ENCODE peak calls at places on chromosomes 1 and 21, in four cellular contexts. E is fibroblast of lung, U is A673, K is adrenal gland. Z is an unnamed sample.

GRCh38 chr1:38497921-38498320 is 361.7 kb downstream of the RRAGC start:
- DNase-seq in U (no peak), E (no peak), K (no peak), Z (no peak)

GRCh38 chr1:223023863-223024262 is 119.2 kb downstream of the TLR5 start:
- DNase-seq in E (no peak), U (no peak), K (no peak), Z (no peak)

GRCh38 chr1:185016880-185017279 is 28.5 kb upstream of the RNF2 start:
- DNase-seq in E (no peak), K (no peak), U (no peak), Z (no peak)

GRCh38 chr1:16014509-16015482 is 3.0 kb downstream of the HSPB7 start:
- DNase-seq in K (peak), U (no peak), E (no peak), Z (no peak)

GRCh38 chr1:234206651-234207284 is 166.5 kb upstream of the COA6 start:
- DNase-seq in E (peak), U (no peak), K (peak), Z (peak)

GRCh38 chr1:77900687-77901293 is 12.4 kb downstream of the NEXN start:
- DNase-seq in K (no peak), U (peak), E (peak), Z (peak)

GRCh38 chr1:175221548-175222175 is 29.1 kb upstream of the KIAA0040 start:
- DNase-seq in E (peak), K (no peak), U (no peak), Z (no peak)

GRCh38 chr21:44593598-44594405 is 1.5 kb upstream of the KRTAP10-6 start:
- DNase-seq in K (no peak), E (no peak), U (no peak), Z (no peak)

GRCh38 chr1:150528196-150528595 is 12.6 kb downstream of the FALEC start:
- DNase-seq in E (no peak), K (no peak), U (no peak), Z (no peak)

GRCh38 chr1:160376525-160377131 is 9.8 kb downstream of the NHLH1 start:
- DNase-seq in E (peak), U (peak), K (peak), Z (no peak)

GRCh38 chr1:160374291-160374690 is 7.4 kb downstream of the NHLH1 start:
- DNase-seq in K (no peak), E (no peak), U (no peak), Z (no peak)

GRCh38 chr1:160373696-160374095 is 6.8 kb downstream of the NHLH1 start:
- DNase-seq in E (no peak), U (no peak), K (no peak), Z (no peak)

GRCh38 chr1:160375788-160376524 is 9.1 kb downstream of the NHLH1 start:
- DNase-seq in U (peak), K (no peak), E (no peak), Z (no peak)

GRCh38 chr1:160374701-160375443 is 8.0 kb downstream of the NHLH1 start:
- DNase-seq in K (no peak), E (no peak), U (peak), Z (no peak)
- H3K4me3 ChIP-seq in K (no peak), E (no peak), U (no peak), Z (no peak)

DNA sequence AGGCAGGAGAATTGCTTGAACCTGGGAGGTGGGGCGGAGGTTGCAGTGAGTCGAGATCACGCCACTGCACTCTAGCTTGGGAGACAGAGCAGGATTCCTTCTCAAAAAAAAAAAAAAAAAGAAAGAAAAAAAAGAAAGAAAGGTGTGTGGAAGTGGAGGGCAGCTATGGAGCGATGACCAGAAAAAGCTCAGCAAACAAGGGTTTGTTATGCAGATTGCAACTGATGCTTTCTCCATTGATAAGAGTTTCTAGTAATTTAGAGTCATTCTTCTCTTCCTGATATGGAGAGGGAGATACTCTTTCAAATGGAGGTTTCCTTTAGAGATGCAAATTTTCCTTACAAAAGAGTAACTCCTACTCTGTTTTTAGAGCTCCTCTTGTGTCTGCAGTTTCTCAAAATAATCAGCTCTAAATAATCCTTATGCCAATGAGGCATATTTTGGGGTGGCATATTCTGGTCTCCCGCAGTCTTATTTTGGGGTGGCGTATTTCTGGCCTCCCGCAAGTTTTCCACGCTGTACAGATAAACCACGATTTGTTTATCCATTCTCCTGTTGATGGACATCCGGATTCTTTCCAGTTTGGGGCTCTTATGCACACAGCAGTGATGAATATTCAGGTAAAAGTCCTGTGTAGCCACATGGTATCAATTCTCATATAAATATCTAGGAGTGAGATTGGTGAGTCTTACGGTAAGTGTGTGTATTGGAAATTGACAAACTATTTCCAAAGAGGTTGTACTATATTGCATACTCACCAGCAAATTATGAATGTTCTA is 30.7 kb upstream of the RCC2 start:
- DNase-seq in E (no peak), U (no peak), K (no peak), Z (no peak)
- H3K4me3 ChIP-seq in E (no peak), U (no peak), K (no peak), Z (no peak)

GRCh38 chr1:115539736-115540135 is 102.0 kb upstream of the VANGL1 start:
- DNase-seq in E (no peak), U (no peak), K (no peak), Z (no peak)
- H3K4me3 ChIP-seq in E (no peak), U (no peak), K (no peak), Z (no peak)

GRCh38 chr1:204188959-204189639 is 7.2 kb downstream of the KISS1 start:
- DNase-seq in E (no peak), U (no peak), K (no peak), Z (no peak)

GRCh38 chr1:204192046-204192445 is 4.2 kb downstream of the KISS1 start:
- DNase-seq in U (no peak), K (no peak), E (no peak), Z (no peak)

GRCh38 chr1:204191481-204191880 is 4.8 kb downstream of the KISS1 start:
- DNase-seq in U (no peak), E (no peak), K (no peak), Z (no peak)

GRCh38 chr1:204192589-204193352 is 3.5 kb downstream of the KISS1 start:
- DNase-seq in E (no peak), U (no peak), K (no peak), Z (no peak)

DNA sequence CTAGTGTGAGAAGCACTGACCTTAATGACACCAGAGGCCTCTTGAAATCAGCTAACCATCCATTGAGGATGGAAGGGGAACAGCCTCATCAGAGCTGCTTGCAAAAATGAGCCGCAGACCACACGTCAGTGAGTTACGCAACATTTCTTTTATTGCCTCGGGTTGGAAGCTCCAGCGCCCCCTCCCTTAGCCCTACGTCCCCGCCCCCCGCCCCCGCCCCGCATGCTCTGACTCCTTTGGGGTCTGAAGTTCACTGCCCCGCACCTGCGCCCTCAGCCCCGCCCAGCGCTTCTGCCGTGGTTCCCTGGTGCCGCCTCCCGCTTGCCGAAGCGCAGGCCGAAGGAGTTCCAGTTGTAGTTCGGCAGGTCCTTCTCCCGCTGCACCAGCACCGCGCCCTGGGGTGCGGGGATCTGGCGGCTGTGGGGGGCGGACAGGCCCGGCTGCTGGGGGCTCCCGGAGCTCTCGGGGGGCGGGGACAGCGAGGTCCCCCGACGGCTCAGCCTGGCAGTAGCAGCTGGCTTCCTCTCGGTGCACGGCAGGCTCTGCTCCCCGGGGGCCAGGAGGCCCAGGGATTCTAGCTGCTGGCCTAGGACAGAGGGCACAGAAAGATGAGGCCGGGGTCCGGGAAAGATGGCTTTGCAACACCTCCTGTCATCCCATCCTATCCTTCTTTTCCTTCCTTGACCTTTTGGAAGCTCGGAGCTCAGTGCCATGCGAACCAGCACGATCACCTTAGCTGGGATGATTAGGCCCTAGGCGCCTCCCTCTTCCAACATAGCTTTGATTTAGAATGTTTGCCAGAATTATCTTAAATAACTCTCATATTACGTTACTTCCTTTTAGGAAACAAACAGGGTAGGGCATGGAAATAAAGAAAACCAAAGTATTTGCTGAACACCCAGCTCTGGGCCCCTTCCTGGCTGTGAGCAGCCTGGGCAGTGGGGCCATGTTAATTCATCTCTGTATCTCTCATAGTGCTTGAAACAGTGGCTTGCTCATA is 5.8 kb downstream of the KISS1 start:
- DNase-seq in U (peak), E (peak), K (no peak), Z (peak)
- H3K4me3 ChIP-seq in U (peak), E (no peak), K (no peak), Z (peak)

Z was measured in BJ.